ENCODE peak calls at places on chromosomes 5 and 9, in six cellular contexts. A is psoas muscle, X is cardiac fibroblast, E is osteocyte, M is progenitor cell of endocrine pancreas, C is neural crest cell. D is an unnamed sample.
A peak's percentile ranks its signal among the peaks of the same experiment; 100 is the strongest.

GRCh38 chr5:181203842-181204560 is 995 bp downstream of the TRIM7 start:
- DNase-seq in A (no peak), X (no peak), E (no peak), M (no peak), C (no peak), D (no peak)

GRCh38 chr9:114606597-114607207 is 4.4 kb upstream of the TMEM268 start:
- DNase-seq in A (no peak), X (peak; percentile 91), E (no peak), M (no peak), C (no peak), D (peak; percentile 33)

GRCh38 chr9:88387035-88387732 is 1.1 kb upstream of the SPIN1 start:
- DNase-seq in A (peak; percentile 49), X (peak; percentile 60), E (no peak), M (no peak), C (peak; percentile 3), D (peak; percentile 31)

GRCh38 chr9:89137548-89138462 is 40.8 kb downstream of the SHC3 start:
- DNase-seq in A (peak; percentile 45), X (peak; percentile 96), E (no peak), M (no peak), C (no peak), D (peak; percentile 90)

GRCh38 chr5:3030511-3031165 is 279.2 kb upstream of the IRX2 start:
- DNase-seq in A (no peak), X (no peak), E (peak; percentile 48), M (no peak), C (no peak), D (no peak)

GRCh38 chr5:132456553-132457361 is 33.8 kb downstream of the IRF1 start:
- DNase-seq in A (peak; percentile 82), X (peak; percentile 52), E (no peak), M (no peak), C (no peak), D (no peak)

GRCh38 chr9:84990416-84990815 is 320.9 kb downstream of the NTRK2 start:
- DNase-seq in A (no peak), X (peak; percentile 4), E (no peak), M (no peak), C (no peak), D (no peak)

GRCh38 chr9:116087246-116087645 is 66.3 kb upstream of the PAPPA start:
- DNase-seq in A (peak; percentile 64), X (peak; percentile 94), E (no peak), M (no peak), C (no peak), D (no peak)

GRCh38 chr5:150106669-150107068 is 20.3 kb upstream of the CSF1R start:
- DNase-seq in A (no peak), X (no peak), E (no peak), M (no peak), C (no peak), D (no peak)

GRCh38 chr5:168793844-168794837 is 215.0 kb upstream of the PANK3 start:
- DNase-seq in A (no peak), X (peak; percentile 74), E (no peak), M (no peak), C (no peak), D (peak; percentile 63)

GRCh38 chr9:8365466-8366160 is 566.0 kb upstream of the DMAC1 start:
- DNase-seq in A (no peak), X (no peak), E (no peak), M (no peak), C (no peak), D (no peak)

GRCh38 chr9:138078846-138079245 is 201.3 kb downstream of the CACNA1B start:
- DNase-seq in A (no peak), X (no peak), E (peak; percentile 44), M (no peak), C (no peak), D (no peak)

GRCh38 chr5:6684075-6684474 is 29.2 kb upstream of the TENT4A start:
- DNase-seq in A (no peak), X (no peak), E (no peak), M (no peak), C (no peak), D (no peak)

GRCh38 chr5:107535849-107536248 is 134.9 kb downstream of the EFNA5 start:
- DNase-seq in A (no peak), X (no peak), E (no peak), M (no peak), C (no peak), D (no peak)

GRCh38 chr9:110048976-110049698 is 158.8 kb downstream of the C9orf152 start:
- DNase-seq in A (no peak), X (peak; percentile 52), E (no peak), M (no peak), C (peak; percentile 21), D (no peak)

GRCh38 chr9:117616436-117616835 is 87.8 kb upstream of the TLR4 start:
- DNase-seq in A (no peak), X (no peak), E (no peak), M (no peak), C (no peak), D (no peak)

GRCh38 chr9:117624106-117624505 is 80.1 kb upstream of the TLR4 start:
- DNase-seq in A (no peak), X (no peak), E (no peak), M (no peak), C (no peak), D (no peak)

GRCh38 chr9:117625154-117625553 is 79.0 kb upstream of the TLR4 start:
- DNase-seq in A (no peak), X (no peak), E (no peak), M (no peak), C (no peak), D (no peak)

DNA sequence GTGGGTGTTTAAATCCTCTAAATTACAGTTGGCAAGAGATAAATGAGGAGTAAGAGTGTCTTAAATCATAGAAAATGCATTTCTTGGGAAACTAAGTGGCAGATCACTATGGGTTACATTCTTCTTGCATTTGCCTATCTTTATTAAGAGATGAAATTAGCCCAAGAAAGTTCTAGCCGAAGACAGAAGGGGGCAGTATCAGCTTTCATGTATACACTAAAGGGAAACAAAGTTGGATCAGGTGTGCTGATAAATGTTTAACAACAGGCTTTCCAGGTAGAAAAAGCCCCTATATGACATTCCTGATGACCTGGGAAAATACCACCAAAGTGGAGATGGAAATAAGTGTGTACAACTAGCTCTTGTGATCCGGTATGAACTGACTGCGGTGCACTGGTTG is 81.9 kb upstream of the TLR4 start:
- DNase-seq in A (no peak), X (no peak), E (no peak), M (no peak), C (no peak), D (no peak)
- TF ChIP-seq CTCF in A (no peak), X (peak; percentile 17), E (no peak), M (peak; percentile 19), C (peak; percentile 18), D (peak; percentile 48)

GRCh38 chr9:121055642-121056143 is 5.6 kb upstream of the C5 start:
- DNase-seq in A (no peak), X (peak; percentile 20), E (no peak), M (no peak), C (no peak), D (no peak)
- TF ChIP-seq CTCF in A (no peak), X (peak; percentile 57), E (peak; percentile 18), M (peak; percentile 50), C (peak; percentile 42), D (peak; percentile 72)

GRCh38 chr5:90424245-90424644 is 14.7 kb upstream of the CETN3 start:
- DNase-seq in A (no peak), X (no peak), E (no peak), M (no peak), C (no peak), D (no peak)

GRCh38 chr5:90418214-90418613 is 8.7 kb upstream of the CETN3 start:
- DNase-seq in A (no peak), X (no peak), E (no peak), M (no peak), C (no peak), D (no peak)

DNA sequence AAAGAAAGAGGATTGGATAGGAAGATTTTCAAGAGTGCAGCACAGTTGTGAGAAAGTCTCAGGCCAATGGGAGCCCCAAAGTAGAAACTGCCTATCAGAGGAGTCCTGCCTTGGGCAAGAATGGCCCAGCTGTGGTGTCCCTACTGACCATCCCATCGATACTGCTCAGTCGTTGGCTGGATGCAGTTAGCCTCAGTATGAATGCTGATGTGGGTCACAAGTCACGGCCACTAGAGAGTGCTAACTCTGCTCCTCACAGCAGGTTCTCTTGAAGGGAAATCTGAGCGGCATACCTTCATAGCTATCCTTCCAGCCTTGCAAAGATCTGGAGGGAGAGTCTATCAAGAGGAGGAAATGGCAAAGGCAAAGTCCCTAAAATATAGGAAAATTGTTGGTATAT is 11.6 kb upstream of the CETN3 start:
- DNase-seq in A (no peak), X (peak; percentile 18), E (no peak), M (no peak), C (no peak), D (no peak)
- TF ChIP-seq CTCF in A (no peak), X (peak; percentile 20), E (peak; percentile 17), M (peak; percentile 46), C (no peak), D (peak; percentile 25)

DNA sequence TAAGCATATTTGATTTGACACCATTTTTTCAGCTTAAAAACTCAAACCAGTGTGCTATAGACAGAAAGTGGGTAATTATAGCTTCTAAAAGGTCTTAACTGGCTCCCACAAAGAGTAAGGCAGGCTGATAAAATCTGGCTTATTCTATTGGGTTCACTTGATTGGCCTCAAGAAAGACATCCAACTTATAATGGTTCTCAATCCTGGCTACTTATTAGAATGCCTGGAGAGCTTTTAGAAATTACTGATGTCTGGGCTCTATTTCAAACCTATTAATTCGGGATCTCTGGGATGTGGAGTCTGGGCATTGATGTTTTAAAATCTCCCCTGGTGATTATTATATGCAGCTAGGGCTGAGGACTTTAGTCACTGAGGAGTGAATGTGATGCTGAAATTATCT is 188.0 kb downstream of the TARS1 start:
- DNase-seq in A (no peak), X (no peak), E (no peak), M (no peak), C (no peak), D (no peak)
- TF ChIP-seq CTCF in A (no peak), X (no peak), E (no peak), M (no peak), C (no peak), D (no peak)